ENCODE peak calls at places on chromosome 7, in seven cellular contexts. S is GM12865, V is heart left ventricle, A is cardiac fibroblast, O is small intestine, Z is GM06990, G is SJSA1. N is an unnamed sample.

GRCh38 chr7:141550694-141551079 is 523 bp upstream of the AGK start:
- DNase-seq in O (no peak), A (no peak), Z (no peak), S (peak), V (no peak), G (peak), N (no peak)

GRCh38 chr7:19772858-19773337 is 519 bp downstream of the TMEM196 start:
- DNase-seq in V (no peak), Z (no peak), A (peak), S (no peak), G (peak), O (no peak), N (no peak)

GRCh38 chr7:73850781-73851207 is 8.5 kb upstream of the METTL27 start:
- DNase-seq in G (peak), V (no peak), S (no peak), A (peak), O (peak), Z (no peak), N (peak)

GRCh38 chr7:73904219-73905136 is 43.5 kb downstream of the TMEM270 start:
- DNase-seq in S (no peak), G (no peak), Z (no peak), V (no peak), O (no peak), A (no peak), N (no peak)

GRCh38 chr7:73847941-73848723 is 5.8 kb upstream of the METTL27 start:
- DNase-seq in G (no peak), V (no peak), S (no peak), O (no peak), Z (no peak), A (no peak), N (no peak)

GRCh38 chr7:14020339-14020900 is 31.0 kb upstream of the ETV1 start:
- DNase-seq in Z (no peak), V (peak), O (no peak), G (no peak), A (peak), S (no peak), N (no peak)

GRCh38 chr7:94154858-94155257 is 150.7 kb upstream of the BET1 start:
- DNase-seq in S (no peak), O (no peak), A (no peak), G (no peak), V (no peak), Z (no peak), N (no peak)

GRCh38 chr7:98283127-98283886 is 1.8 kb downstream of the BRI3 start:
- DNase-seq in V (peak), O (peak), A (peak), Z (no peak), S (no peak), G (no peak), N (no peak)

GRCh38 chr7:32506266-32507054 is 11.2 kb downstream of the AVL9 start:
- DNase-seq in O (no peak), S (peak), A (peak), Z (no peak), V (no peak), G (peak), N (peak)

GRCh38 chr7:5557920-5558401 is 134.3 kb upstream of the TNRC18 start:
- DNase-seq in A (peak), Z (peak), V (peak), O (peak), S (peak), G (no peak), N (no peak)

GRCh38 chr7:106450716-106451115 is 165.9 kb upstream of the NAMPT start:
- DNase-seq in S (no peak), V (no peak), A (peak), Z (no peak), G (no peak), O (no peak), N (no peak)

GRCh38 chr7:139620676-139621344 is 97.3 kb downstream of the CLEC2L start:
- DNase-seq in V (peak), O (peak), A (peak), Z (no peak), S (peak), G (no peak), N (no peak)

GRCh38 chr7:74627699-74628411 is 29.7 kb upstream of the GTF2I start:
- DNase-seq in S (peak), V (peak), Z (no peak), G (no peak), A (peak), O (peak), N (peak)

GRCh38 chr7:298739-299138 is 8.8 kb downstream of the FOXL3 start:
- DNase-seq in A (no peak), O (no peak), V (no peak), Z (no peak), S (no peak), G (no peak), N (no peak)

GRCh38 chr7:157044151-157044687 is 33.8 kb upstream of the MNX1 start:
- DNase-seq in G (no peak), Z (no peak), A (no peak), S (no peak), O (no peak), V (no peak), N (no peak)

GRCh38 chr7:113873554-113874151 is 45.2 kb downstream of the PPP1R3A start:
- DNase-seq in Z (no peak), G (peak), O (no peak), V (no peak), S (no peak), A (no peak), N (no peak)

GRCh38 chr7:37151741-37152413 is 296.8 kb downstream of the ELMO1 start:
- DNase-seq in A (no peak), O (no peak), S (no peak), G (no peak), V (no peak), Z (no peak), N (no peak)

DNA sequence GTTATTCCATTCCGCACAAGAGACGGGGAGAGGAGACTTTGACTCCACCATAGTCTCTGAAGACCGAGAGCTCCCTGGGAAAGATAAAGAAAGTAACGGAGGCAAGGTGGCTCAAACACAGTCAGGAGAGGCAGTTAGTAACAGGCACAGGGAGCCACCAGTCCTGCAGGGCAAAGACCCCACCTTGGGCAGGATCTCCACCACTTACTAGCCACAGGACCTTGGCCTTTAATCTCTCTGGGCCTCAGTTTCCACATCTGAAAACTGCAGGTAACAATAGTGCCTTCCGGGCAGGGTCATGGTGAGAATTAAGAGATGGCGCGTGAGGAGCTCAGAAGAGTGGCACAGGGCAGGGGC is 100.3 kb downstream of the TNS3 start:
- DNase-seq in Z (no peak), V (no peak), O (peak), S (no peak), A (no peak), G (no peak), N (no peak)
- H3K4me3 ChIP-seq in Z (no peak), V (no peak), O (no peak), S (no peak), A (no peak), G (no peak), N (no peak)

GRCh38 chr7:1666779-1667565 is 3.1 kb upstream of the ELFN1 start:
- DNase-seq in O (no peak), S (no peak), A (no peak), Z (no peak), V (no peak), G (no peak), N (no peak)

GRCh38 chr7:1663857-1664651 is 6.0 kb upstream of the ELFN1 start:
- DNase-seq in V (peak), O (no peak), G (no peak), A (no peak), S (no peak), Z (no peak), N (no peak)

GRCh38 chr7:1666251-1666778 is 3.8 kb upstream of the ELFN1 start:
- DNase-seq in Z (no peak), A (no peak), V (no peak), G (no peak), S (no peak), O (no peak), N (no peak)

GRCh38 chr7:1664711-1665591 is 5.1 kb upstream of the ELFN1 start:
- DNase-seq in V (peak), G (peak), Z (no peak), O (no peak), A (peak), S (peak), N (no peak)

GRCh38 chr7:1665721-1666250 is 4.3 kb upstream of the ELFN1 start:
- DNase-seq in O (no peak), S (no peak), G (no peak), Z (no peak), A (peak), V (no peak), N (no peak)
- H3K4me3 ChIP-seq in O (peak), S (no peak), G (peak), Z (no peak), A (peak), V (peak), N (peak)

GRCh38 chr7:91657386-91658120 is 222.9 kb downstream of the MTERF1 start:
- DNase-seq in Z (no peak), V (no peak), G (no peak), O (no peak), S (no peak), A (peak), N (peak)

GRCh38 chr7:91659096-91659495 is 221.4 kb downstream of the MTERF1 start:
- DNase-seq in V (no peak), O (no peak), S (no peak), A (no peak), Z (no peak), G (no peak), N (no peak)

GRCh38 chr7:91653257-91653656 is 227.2 kb downstream of the MTERF1 start:
- DNase-seq in A (no peak), S (no peak), Z (no peak), O (no peak), V (no peak), G (no peak), N (no peak)

GRCh38 chr7:91655656-91656055 is 224.8 kb downstream of the MTERF1 start:
- DNase-seq in G (no peak), A (no peak), O (no peak), S (no peak), V (no peak), Z (no peak), N (no peak)

DNA sequence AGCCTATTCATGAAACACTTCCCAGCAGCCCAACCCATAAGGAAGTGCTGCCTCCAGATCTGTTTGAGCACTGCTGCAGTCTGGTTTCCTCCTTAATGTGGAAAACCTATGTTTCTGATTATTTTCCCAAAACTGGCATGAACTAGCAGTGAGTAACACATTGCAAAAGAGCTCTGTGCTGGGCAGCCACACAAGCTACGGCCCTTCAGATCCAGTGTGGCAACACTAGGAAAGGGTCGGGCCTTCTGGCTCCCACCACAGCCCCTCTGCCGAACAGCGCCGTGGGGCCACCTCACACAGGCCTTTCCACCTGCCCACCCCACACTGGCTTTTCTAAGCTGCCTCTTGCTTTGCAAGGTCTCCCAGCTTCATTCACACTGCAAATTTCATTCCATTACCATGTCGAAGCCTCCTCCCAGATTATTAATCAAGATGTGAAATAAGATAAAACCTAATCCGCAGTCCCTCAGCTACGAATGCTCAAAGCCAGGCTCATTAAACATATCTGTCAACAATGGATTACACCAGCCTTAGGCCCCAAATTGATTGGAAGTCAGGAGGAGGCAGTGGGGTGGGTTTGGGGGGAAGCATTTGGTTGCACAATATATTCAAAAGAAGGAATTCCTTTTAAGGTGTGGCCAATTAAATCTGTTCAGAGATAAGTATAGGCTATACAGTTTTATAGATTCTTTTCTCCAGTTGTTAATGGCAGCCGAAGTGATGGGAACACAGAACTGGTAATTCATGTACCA is 223.8 kb downstream of the MTERF1 start:
- DNase-seq in G (no peak), V (no peak), Z (no peak), S (no peak), O (no peak), A (peak), N (no peak)
- H3K4me3 ChIP-seq in G (no peak), V (no peak), Z (no peak), S (no peak), O (no peak), A (no peak), N (no peak)

DNA sequence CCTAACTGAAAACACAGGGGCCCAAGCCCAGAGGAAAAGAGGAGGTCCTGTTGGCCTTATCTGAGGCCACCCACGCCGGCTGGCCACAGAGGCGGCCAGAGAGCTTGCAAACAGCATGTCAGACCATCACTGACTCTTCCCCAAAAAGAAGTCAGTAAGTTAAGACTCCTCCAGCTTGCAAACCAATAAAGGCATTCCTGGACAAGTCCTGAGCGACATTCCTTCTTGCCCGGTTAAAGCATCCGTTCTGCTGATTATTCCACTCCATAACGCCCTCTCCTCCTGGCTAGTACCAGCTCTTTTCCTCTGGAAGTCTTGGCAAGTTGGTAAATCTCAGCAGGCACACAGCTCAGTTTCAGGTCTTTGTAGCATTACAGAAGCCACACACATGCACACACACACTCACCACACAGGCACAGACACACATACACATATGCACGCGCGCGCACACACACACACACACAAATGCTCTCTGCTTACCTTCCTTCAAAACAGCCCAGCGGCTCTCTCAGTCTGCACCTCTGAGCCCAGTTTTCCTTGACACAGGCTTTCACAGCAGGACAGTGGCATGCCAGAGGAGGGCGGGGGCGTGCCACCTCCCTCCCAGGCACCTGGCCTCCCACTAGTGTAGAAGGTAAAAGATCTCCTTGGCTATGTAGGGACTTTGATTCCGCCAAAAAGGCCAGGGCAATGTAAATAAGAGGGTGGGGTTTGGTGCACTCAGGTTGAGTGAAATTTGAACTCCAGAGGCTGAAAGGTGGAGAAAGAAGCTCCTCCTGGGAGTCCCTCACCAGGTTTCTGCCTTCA is 201.4 kb downstream of the TNS3 start:
- DNase-seq in A (peak), G (no peak), O (peak), Z (no peak), S (no peak), V (no peak), N (no peak)
- H3K4me3 ChIP-seq in A (no peak), G (peak), O (no peak), Z (no peak), S (no peak), V (no peak), N (no peak)

DNA sequence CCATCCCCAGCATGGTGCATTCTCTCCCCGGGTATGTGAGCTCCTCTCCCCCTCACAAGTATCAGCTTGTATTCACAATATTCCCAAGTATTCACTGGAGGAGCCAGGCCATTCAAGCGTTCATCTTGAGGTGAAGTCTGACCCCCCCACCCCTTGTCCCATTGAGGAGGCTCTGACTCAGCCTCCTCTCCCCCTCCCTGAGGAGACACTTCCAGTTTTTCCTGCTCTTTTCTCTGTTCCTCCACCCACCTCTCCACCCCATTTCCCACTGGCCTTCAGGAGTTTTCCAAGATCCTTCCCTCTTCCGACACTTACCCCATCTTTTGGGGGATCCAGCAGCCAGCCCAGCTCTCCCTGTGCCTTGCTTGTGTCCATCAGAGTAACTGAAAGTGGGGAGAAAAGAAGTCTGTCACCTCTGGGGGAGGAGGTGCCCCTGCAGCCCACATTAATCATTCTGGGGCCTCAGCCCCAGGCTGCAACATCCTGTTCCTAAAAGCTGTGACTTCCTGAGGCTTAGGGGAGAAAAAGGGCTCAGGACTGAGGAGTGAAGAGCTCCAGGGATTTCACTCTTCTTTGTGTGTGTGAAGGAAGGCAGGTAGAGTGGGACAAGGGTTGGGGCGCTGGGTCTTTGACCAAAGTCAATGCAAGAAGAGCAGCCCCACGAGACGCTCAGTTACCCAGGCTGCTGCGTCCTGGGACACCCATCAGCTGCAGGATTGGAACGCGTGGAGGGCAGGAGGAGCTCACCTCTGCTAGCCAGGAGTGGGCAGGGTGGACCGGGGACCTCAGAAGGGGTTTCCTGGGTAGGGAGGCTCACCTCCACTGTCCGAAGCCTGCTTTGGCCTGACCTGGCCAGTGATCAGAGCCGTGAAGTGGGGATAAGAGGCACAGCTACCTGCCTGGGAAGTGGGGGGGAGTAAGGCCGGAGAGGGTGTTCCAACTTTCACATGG is 1.1 kb downstream of the EPHA1 start:
- DNase-seq in G (no peak), S (no peak), V (no peak), O (no peak), Z (no peak), A (no peak), N (no peak)
- H3K4me3 ChIP-seq in G (no peak), S (no peak), V (no peak), O (peak), Z (no peak), A (no peak), N (no peak)

GRCh38 chr7:49937608-49938007 is 155.4 kb downstream of the ZPBP start:
- DNase-seq in S (no peak), O (no peak), A (no peak), Z (no peak), G (no peak), V (no peak), N (no peak)
- H3K4me3 ChIP-seq in S (no peak), O (no peak), A (no peak), Z (no peak), G (no peak), V (no peak), N (no peak)

DNA sequence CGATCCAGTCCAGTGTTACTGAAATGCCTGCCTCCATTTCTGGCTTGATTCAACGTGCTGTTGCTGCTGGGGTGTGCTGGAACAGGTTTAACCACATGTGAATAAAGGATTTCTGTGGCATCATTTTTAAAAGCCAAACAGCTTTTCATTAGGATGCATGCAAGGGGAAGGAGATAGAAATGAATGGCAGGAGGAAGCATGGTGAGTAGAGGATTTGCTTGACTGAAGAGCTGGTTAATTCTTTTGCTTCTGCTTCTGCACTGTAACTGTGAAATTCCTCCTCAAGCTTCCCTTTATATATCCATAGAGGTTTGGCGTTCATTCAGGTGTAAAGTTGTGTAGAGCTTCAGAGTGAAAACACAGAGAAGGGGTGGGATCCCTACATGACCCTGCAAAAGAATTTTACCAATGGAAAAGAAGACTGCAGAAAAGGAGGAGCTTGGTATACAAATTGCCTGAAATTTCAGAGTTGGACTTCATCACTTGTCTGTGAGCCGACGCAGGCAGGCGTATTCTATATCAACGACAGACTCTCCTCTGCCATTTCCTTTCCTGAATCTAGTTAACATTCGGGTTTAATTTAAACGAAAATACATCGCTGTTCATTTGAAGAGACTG is at the start of gene SOSTDC1:
- DNase-seq in G (peak), O (peak), Z (no peak), V (no peak), S (no peak), A (peak), N (no peak)
- H3K4me3 ChIP-seq in G (peak), O (no peak), Z (no peak), V (no peak), S (no peak), A (no peak), N (peak)

GRCh38 chr7:135822396-135822795 is 73.8 kb upstream of the FAM180A start:
- DNase-seq in S (no peak), G (no peak), V (no peak), Z (no peak), A (no peak), O (no peak), N (no peak)
- H3K4me3 ChIP-seq in S (no peak), G (no peak), V (no peak), Z (no peak), A (no peak), O (no peak), N (no peak)